ENCODE peak calls at places on chromosomes 5 and 9, in four cellular contexts. One of them, this sample, is unnamed.

GRCh38 chr5:172383231-172383802 is 71.0 kb downstream of the SH3PXD2B start:
- DNase-seq in GM12878: no peak
- DNase-seq in K562: no peak
- DNase-seq in endothelial cell of umbilical vein: no peak
- DNase-seq in this sample: peak

GRCh38 chr9:124180557-124180956 is 77.2 kb upstream of the NEK6 start:
- DNase-seq in K562: no peak
- DNase-seq in GM12878: no peak
- DNase-seq in endothelial cell of umbilical vein: peak
- DNase-seq in this sample: peak

GRCh38 chr5:122413722-122414121 is 101.7 kb downstream of the SNCAIP start:
- DNase-seq in GM12878: no peak
- DNase-seq in K562: no peak
- DNase-seq in endothelial cell of umbilical vein: no peak
- DNase-seq in this sample: no peak

GRCh38 chr9:108565651-108566378 is 290.0 kb downstream of the ACTL7B start:
- DNase-seq in endothelial cell of umbilical vein: peak
- DNase-seq in GM12878: peak
- DNase-seq in K562: peak
- DNase-seq in this sample: peak

GRCh38 chr5:151434570-151435237 is 12.7 kb upstream of the SLC36A1 start:
- DNase-seq in K562: no peak
- DNase-seq in GM12878: no peak
- DNase-seq in endothelial cell of umbilical vein: no peak
- DNase-seq in this sample: no peak

GRCh38 chr5:117889592-117889991 is 1098.8 kb downstream of the DTWD2 start:
- DNase-seq in endothelial cell of umbilical vein: no peak
- DNase-seq in GM12878: no peak
- DNase-seq in K562: no peak
- DNase-seq in this sample: peak

GRCh38 chr9:91771027-91771426 is 179.0 kb downstream of the ROR2 start:
- DNase-seq in endothelial cell of umbilical vein: no peak
- DNase-seq in GM12878: no peak
- DNase-seq in K562: no peak
- DNase-seq in this sample: peak

GRCh38 chr9:15289590-15289989 is 17.4 kb downstream of the TTC39B start:
- DNase-seq in K562: no peak
- DNase-seq in endothelial cell of umbilical vein: no peak
- DNase-seq in GM12878: no peak
- DNase-seq in this sample: peak

GRCh38 chr5:80346055-80346454 is 26.3 kb downstream of the SPZ1 start:
- DNase-seq in K562: peak
- DNase-seq in GM12878: no peak
- DNase-seq in endothelial cell of umbilical vein: peak
- DNase-seq in this sample: no peak

GRCh38 chr9:129644365-129644764 is 2.4 kb upstream of the ASB6 start:
- DNase-seq in K562: no peak
- DNase-seq in GM12878: no peak
- DNase-seq in endothelial cell of umbilical vein: no peak
- DNase-seq in this sample: no peak

GRCh38 chr5:134554319-134555222 is 29.1 kb downstream of the JADE2 start:
- DNase-seq in K562: no peak
- DNase-seq in endothelial cell of umbilical vein: peak
- DNase-seq in GM12878: peak
- DNase-seq in this sample: peak

GRCh38 chr5:179732918-179733763 is 519 bp downstream of the MAML1 start:
- DNase-seq in K562: no peak
- DNase-seq in GM12878: no peak
- DNase-seq in endothelial cell of umbilical vein: peak
- DNase-seq in this sample: peak

GRCh38 chr9:116219686-116220085 is 66.1 kb downstream of the PAPPA start:
- DNase-seq in endothelial cell of umbilical vein: no peak
- DNase-seq in GM12878: no peak
- DNase-seq in K562: no peak
- DNase-seq in this sample: no peak

GRCh38 chr9:135030711-135031245 is 56.7 kb upstream of the OLFM1 start:
- DNase-seq in endothelial cell of umbilical vein: no peak
- DNase-seq in GM12878: no peak
- DNase-seq in K562: no peak
- DNase-seq in this sample: no peak

GRCh38 chr5:131973089-131973712 is 27.7 kb upstream of the MEIKIN start:
- DNase-seq in endothelial cell of umbilical vein: no peak
- DNase-seq in K562: no peak
- DNase-seq in GM12878: no peak
- DNase-seq in this sample: no peak
- TF ChIP-seq FOS in endothelial cell of umbilical vein: no peak
- TF ChIP-seq FOS in K562: no peak
- TF ChIP-seq FOS in GM12878: no peak
- TF ChIP-seq FOS in this sample: no peak

GRCh38 chr5:1855075-1855474 is 27.6 kb downstream of the IRX4 start:
- DNase-seq in endothelial cell of umbilical vein: no peak
- DNase-seq in K562: no peak
- DNase-seq in GM12878: no peak
- DNase-seq in this sample: no peak
- TF ChIP-seq FOS in endothelial cell of umbilical vein: no peak
- TF ChIP-seq FOS in K562: no peak
- TF ChIP-seq FOS in GM12878: no peak
- TF ChIP-seq FOS in this sample: no peak

GRCh38 chr9:136840140-136840876 is 2.0 kb upstream of the AJM1 start:
- DNase-seq in GM12878: no peak
- DNase-seq in endothelial cell of umbilical vein: no peak
- DNase-seq in K562: peak
- DNase-seq in this sample: no peak

GRCh38 chr9:136837146-136837855 is 5.0 kb upstream of the AJM1 start:
- DNase-seq in endothelial cell of umbilical vein: no peak
- DNase-seq in GM12878: no peak
- DNase-seq in K562: no peak
- DNase-seq in this sample: no peak

GRCh38 chr9:136835932-136836901 is 6.1 kb upstream of the AJM1 start:
- DNase-seq in GM12878: no peak
- DNase-seq in endothelial cell of umbilical vein: no peak
- DNase-seq in K562: no peak
- DNase-seq in this sample: no peak

GRCh38 chr9:136839229-136840139 is 2.8 kb upstream of the AJM1 start:
- DNase-seq in K562: no peak
- DNase-seq in GM12878: no peak
- DNase-seq in endothelial cell of umbilical vein: no peak
- DNase-seq in this sample: no peak

GRCh38 chr9:136838314-136839228 is 3.7 kb upstream of the AJM1 start:
- DNase-seq in endothelial cell of umbilical vein: no peak
- DNase-seq in K562: no peak
- DNase-seq in GM12878: no peak
- DNase-seq in this sample: no peak
- TF ChIP-seq FOS in endothelial cell of umbilical vein: no peak
- TF ChIP-seq FOS in K562: no peak
- TF ChIP-seq FOS in GM12878: no peak
- TF ChIP-seq FOS in this sample: no peak

GRCh38 chr5:109016300-109016699 is 268.6 kb downstream of the FER start:
- DNase-seq in endothelial cell of umbilical vein: no peak
- DNase-seq in GM12878: no peak
- DNase-seq in K562: no peak
- DNase-seq in this sample: peak
- TF ChIP-seq FOS in endothelial cell of umbilical vein: no peak
- TF ChIP-seq FOS in GM12878: no peak
- TF ChIP-seq FOS in K562: no peak
- TF ChIP-seq FOS in this sample: no peak

GRCh38 chr5:149320791-149321330 is 24.4 kb upstream of the GRPEL2 start:
- DNase-seq in GM12878: no peak
- DNase-seq in endothelial cell of umbilical vein: peak
- DNase-seq in K562: peak
- DNase-seq in this sample: peak
- TF ChIP-seq FOS in GM12878: no peak
- TF ChIP-seq FOS in endothelial cell of umbilical vein: no peak
- TF ChIP-seq FOS in K562: no peak
- TF ChIP-seq FOS in this sample: peak

DNA sequence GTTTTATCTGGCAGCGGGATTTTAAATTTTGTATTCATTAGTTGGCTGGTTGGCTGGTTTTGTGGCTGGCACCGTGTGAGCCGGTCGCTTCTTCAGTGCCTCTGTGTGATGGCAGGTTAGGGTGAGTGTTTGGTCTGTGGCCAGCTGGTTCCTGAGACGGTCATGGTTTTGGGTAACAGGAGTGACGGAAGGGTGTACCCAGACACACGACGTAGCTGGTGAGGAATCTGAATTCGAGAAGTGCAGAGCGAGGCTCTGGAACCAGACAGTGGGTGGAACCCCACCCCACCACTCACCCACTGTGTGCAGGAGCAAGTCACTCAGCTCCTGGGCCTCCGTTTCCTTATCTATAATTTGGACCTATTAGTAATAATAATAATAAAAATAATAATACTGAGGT is 2.7 kb downstream of the BTNL9 start:
- DNase-seq in GM12878: no peak
- DNase-seq in K562: no peak
- DNase-seq in endothelial cell of umbilical vein: no peak
- DNase-seq in this sample: no peak
- TF ChIP-seq FOS in GM12878: no peak
- TF ChIP-seq FOS in K562: no peak
- TF ChIP-seq FOS in endothelial cell of umbilical vein: no peak
- TF ChIP-seq FOS in this sample: no peak

GRCh38 chr5:91340532-91340931 is 42.6 kb downstream of the ARRDC3 start:
- DNase-seq in endothelial cell of umbilical vein: no peak
- DNase-seq in K562: no peak
- DNase-seq in GM12878: no peak
- DNase-seq in this sample: no peak
- TF ChIP-seq FOS in endothelial cell of umbilical vein: no peak
- TF ChIP-seq FOS in K562: no peak
- TF ChIP-seq FOS in GM12878: no peak
- TF ChIP-seq FOS in this sample: no peak

GRCh38 chr5:76081811-76082783 is 1.1 kb upstream of the SV2C start:
- DNase-seq in GM12878: no peak
- DNase-seq in endothelial cell of umbilical vein: no peak
- DNase-seq in K562: no peak
- DNase-seq in this sample: no peak

GRCh38 chr5:76083555-76084495 is 642 bp downstream of the SV2C start:
- DNase-seq in GM12878: no peak
- DNase-seq in endothelial cell of umbilical vein: no peak
- DNase-seq in K562: no peak
- DNase-seq in this sample: no peak

GRCh38 chr5:76084496-76085285 is 1.5 kb downstream of the SV2C start:
- DNase-seq in endothelial cell of umbilical vein: no peak
- DNase-seq in GM12878: no peak
- DNase-seq in K562: peak
- DNase-seq in this sample: no peak

GRCh38 chr5:76085286-76085579 is 2.0 kb downstream of the SV2C start:
- DNase-seq in GM12878: no peak
- DNase-seq in endothelial cell of umbilical vein: no peak
- DNase-seq in K562: no peak
- DNase-seq in this sample: no peak

GRCh38 chr5:76082790-76083554 is at the start of gene SV2C:
- DNase-seq in endothelial cell of umbilical vein: no peak
- DNase-seq in GM12878: no peak
- DNase-seq in K562: no peak
- DNase-seq in this sample: no peak
- TF ChIP-seq FOS in endothelial cell of umbilical vein: no peak
- TF ChIP-seq FOS in GM12878: no peak
- TF ChIP-seq FOS in K562: no peak
- TF ChIP-seq FOS in this sample: no peak

DNA sequence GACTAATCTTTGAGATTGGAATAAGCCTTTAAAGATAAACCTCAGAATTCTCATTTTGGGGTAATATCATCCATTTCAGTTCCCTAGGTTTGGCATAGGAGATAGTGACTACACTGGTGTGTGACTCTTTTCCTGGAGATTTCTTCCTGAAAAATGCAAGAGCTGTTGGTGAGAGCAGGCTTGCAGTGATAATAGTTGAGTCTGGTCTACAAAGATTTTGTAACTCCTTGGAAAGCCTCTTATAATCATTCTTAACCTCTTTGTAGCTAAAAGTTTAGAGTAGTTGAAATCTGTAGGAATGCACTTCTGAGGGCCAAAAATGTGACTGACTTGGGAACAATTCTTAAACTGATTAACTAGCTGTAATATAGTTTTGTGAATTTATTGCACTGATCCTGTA is 23.5 kb downstream of the RANBP17 start:
- DNase-seq in K562: no peak
- DNase-seq in GM12878: no peak
- DNase-seq in endothelial cell of umbilical vein: no peak
- DNase-seq in this sample: peak
- TF ChIP-seq FOS in K562: no peak
- TF ChIP-seq FOS in GM12878: no peak
- TF ChIP-seq FOS in endothelial cell of umbilical vein: no peak
- TF ChIP-seq FOS in this sample: no peak